ENCODE peak calls at places on chromosomes 6 and 20, in nine cellular contexts. One of them, this sample, is unnamed.
A peak's percentile ranks its signal among the peaks of the same experiment; 100 is the strongest.

GRCh38 chr6:25324076-25324762 is 45.0 kb downstream of the CARMIL1 start:
- DNase-seq in SJSA1: no peak
- DNase-seq in HCT116: no peak
- DNase-seq in right cardiac atrium: no peak
- DNase-seq in pancreas: no peak
- DNase-seq in A549: no peak
- DNase-seq in psoas muscle: no peak
- DNase-seq in upper lobe of right lung: no peak
- DNase-seq in ascending aorta: no peak
- DNase-seq in this sample: no peak

GRCh38 chr6:28531479-28532128 is 5.9 kb downstream of the GPX5 start:
- DNase-seq in SJSA1: no peak
- DNase-seq in psoas muscle: no peak
- DNase-seq in ascending aorta: no peak
- DNase-seq in right cardiac atrium: no peak
- DNase-seq in A549: no peak
- DNase-seq in pancreas: no peak
- DNase-seq in upper lobe of right lung: no peak
- DNase-seq in HCT116: no peak
- DNase-seq in this sample: no peak

GRCh38 chr6:4840169-4840568 is 64.0 kb downstream of the CDYL start:
- DNase-seq in SJSA1: no peak
- DNase-seq in A549: no peak
- DNase-seq in HCT116: no peak
- DNase-seq in ascending aorta: no peak
- DNase-seq in psoas muscle: no peak
- DNase-seq in right cardiac atrium: no peak
- DNase-seq in upper lobe of right lung: no peak
- DNase-seq in pancreas: no peak
- DNase-seq in this sample: no peak

GRCh38 chr6:3406928-3407809 is 49.7 kb downstream of the SLC22A23 start:
- DNase-seq in HCT116: no peak
- DNase-seq in ascending aorta: no peak
- DNase-seq in pancreas: no peak
- DNase-seq in upper lobe of right lung: no peak
- DNase-seq in A549: no peak
- DNase-seq in right cardiac atrium: no peak
- DNase-seq in psoas muscle: no peak
- DNase-seq in SJSA1: no peak
- DNase-seq in this sample: no peak

GRCh38 chr6:158514991-158515390 is 44.9 kb upstream of the TMEM181 start:
- DNase-seq in A549: no peak
- DNase-seq in SJSA1: peak; percentile 33
- DNase-seq in pancreas: no peak
- DNase-seq in psoas muscle: no peak
- DNase-seq in right cardiac atrium: no peak
- DNase-seq in upper lobe of right lung: no peak
- DNase-seq in HCT116: no peak
- DNase-seq in ascending aorta: no peak
- DNase-seq in this sample: no peak

GRCh38 chr20:56249244-56249955 is 868 bp downstream of the MC3R start:
- DNase-seq in right cardiac atrium: no peak
- DNase-seq in HCT116: peak; percentile 13
- DNase-seq in A549: peak; percentile 4
- DNase-seq in pancreas: no peak
- DNase-seq in psoas muscle: peak; percentile 46
- DNase-seq in upper lobe of right lung: no peak
- DNase-seq in SJSA1: no peak
- DNase-seq in ascending aorta: no peak
- DNase-seq in this sample: no peak

GRCh38 chr20:3686867-3687321 is 5.1 kb upstream of the ADAM33 start:
- DNase-seq in SJSA1: no peak
- DNase-seq in pancreas: no peak
- DNase-seq in upper lobe of right lung: no peak
- DNase-seq in right cardiac atrium: peak; percentile 90
- DNase-seq in A549: no peak
- DNase-seq in HCT116: no peak
- DNase-seq in psoas muscle: peak; percentile 91
- DNase-seq in ascending aorta: peak; percentile 93
- DNase-seq in this sample: no peak

GRCh38 chr6:11921017-11921438 is 91.1 kb upstream of the HIVEP1 start:
- DNase-seq in pancreas: no peak
- DNase-seq in A549: peak; percentile 59
- DNase-seq in SJSA1: peak; percentile 82
- DNase-seq in psoas muscle: peak; percentile 69
- DNase-seq in right cardiac atrium: peak; percentile 80
- DNase-seq in HCT116: peak; percentile 8
- DNase-seq in ascending aorta: peak; percentile 84
- DNase-seq in upper lobe of right lung: no peak
- DNase-seq in this sample: no peak

GRCh38 chr6:14452567-14453527 is 335.3 kb downstream of the CD83 start:
- DNase-seq in ascending aorta: no peak
- DNase-seq in A549: no peak
- DNase-seq in psoas muscle: no peak
- DNase-seq in HCT116: no peak
- DNase-seq in right cardiac atrium: no peak
- DNase-seq in SJSA1: no peak
- DNase-seq in upper lobe of right lung: no peak
- DNase-seq in pancreas: no peak
- DNase-seq in this sample: no peak

GRCh38 chr6:112086744-112087135 is 542 bp downstream of the TUBE1 start:
- DNase-seq in right cardiac atrium: no peak
- DNase-seq in ascending aorta: no peak
- DNase-seq in SJSA1: no peak
- DNase-seq in pancreas: no peak
- DNase-seq in HCT116: peak; percentile 34
- DNase-seq in upper lobe of right lung: no peak
- DNase-seq in A549: peak; percentile 53
- DNase-seq in psoas muscle: no peak
- DNase-seq in this sample: no peak

GRCh38 chr6:157798851-157799250 is 24.2 kb upstream of the SNX9 start:
- DNase-seq in pancreas: no peak
- DNase-seq in right cardiac atrium: no peak
- DNase-seq in A549: no peak
- DNase-seq in HCT116: no peak
- DNase-seq in ascending aorta: no peak
- DNase-seq in psoas muscle: no peak
- DNase-seq in SJSA1: no peak
- DNase-seq in upper lobe of right lung: no peak
- DNase-seq in this sample: no peak

GRCh38 chr20:2538931-2539330 is 2.6 kb downstream of the TMC2 start:
- DNase-seq in HCT116: no peak
- DNase-seq in pancreas: no peak
- DNase-seq in ascending aorta: no peak
- DNase-seq in upper lobe of right lung: no peak
- DNase-seq in psoas muscle: no peak
- DNase-seq in A549: no peak
- DNase-seq in SJSA1: no peak
- DNase-seq in right cardiac atrium: no peak
- DNase-seq in this sample: no peak

GRCh38 chr6:5695260-5696245 is 311.2 kb downstream of the NRN1 start:
- DNase-seq in right cardiac atrium: no peak
- DNase-seq in upper lobe of right lung: no peak
- DNase-seq in A549: no peak
- DNase-seq in HCT116: no peak
- DNase-seq in psoas muscle: no peak
- DNase-seq in ascending aorta: no peak
- DNase-seq in SJSA1: peak; percentile 69
- DNase-seq in pancreas: no peak
- DNase-seq in this sample: no peak

GRCh38 chr6:113122060-113122459 is 735.1 kb upstream of the MARCKS start:
- DNase-seq in upper lobe of right lung: no peak
- DNase-seq in ascending aorta: no peak
- DNase-seq in A549: peak; percentile 46
- DNase-seq in SJSA1: peak; percentile 88
- DNase-seq in right cardiac atrium: no peak
- DNase-seq in HCT116: peak; percentile 73
- DNase-seq in pancreas: no peak
- DNase-seq in psoas muscle: no peak
- DNase-seq in this sample: no peak

GRCh38 chr20:37053230-37053950 is 42.4 kb downstream of the RBL1 start:
- DNase-seq in psoas muscle: no peak
- DNase-seq in ascending aorta: no peak
- DNase-seq in HCT116: no peak
- DNase-seq in A549: no peak
- DNase-seq in upper lobe of right lung: no peak
- DNase-seq in pancreas: no peak
- DNase-seq in right cardiac atrium: no peak
- DNase-seq in SJSA1: no peak
- DNase-seq in this sample: no peak

GRCh38 chr6:53956068-53956711 is 155.1 kb upstream of the MLIP start:
- DNase-seq in HCT116: peak; percentile 72
- DNase-seq in right cardiac atrium: peak; percentile 85
- DNase-seq in A549: peak; percentile 56
- DNase-seq in upper lobe of right lung: peak; percentile 83
- DNase-seq in pancreas: peak; percentile 60
- DNase-seq in SJSA1: peak; percentile 59
- DNase-seq in ascending aorta: peak; percentile 81
- DNase-seq in psoas muscle: peak; percentile 36
- DNase-seq in this sample: peak; percentile 67

GRCh38 chr6:160282444-160282843 is 23.8 kb upstream of the SLC22A2 start:
- DNase-seq in ascending aorta: no peak
- DNase-seq in pancreas: no peak
- DNase-seq in right cardiac atrium: no peak
- DNase-seq in psoas muscle: no peak
- DNase-seq in upper lobe of right lung: no peak
- DNase-seq in HCT116: no peak
- DNase-seq in A549: no peak
- DNase-seq in SJSA1: no peak
- DNase-seq in this sample: no peak

GRCh38 chr20:34093895-34094294 is 18.1 kb downstream of the EIF2S2 start:
- DNase-seq in HCT116: no peak
- DNase-seq in SJSA1: no peak
- DNase-seq in A549: no peak
- DNase-seq in upper lobe of right lung: no peak
- DNase-seq in right cardiac atrium: no peak
- DNase-seq in ascending aorta: no peak
- DNase-seq in pancreas: no peak
- DNase-seq in psoas muscle: no peak
- DNase-seq in this sample: no peak

GRCh38 chr6:166494757-166495486 is 91.6 kb downstream of the RAMACL start:
- DNase-seq in pancreas: no peak
- DNase-seq in upper lobe of right lung: no peak
- DNase-seq in HCT116: no peak
- DNase-seq in A549: no peak
- DNase-seq in right cardiac atrium: no peak
- DNase-seq in ascending aorta: no peak
- DNase-seq in SJSA1: no peak
- DNase-seq in psoas muscle: no peak
- DNase-seq in this sample: no peak

GRCh38 chr6:30135147-30135546 is 793 bp upstream of the TRIM40 start:
- DNase-seq in right cardiac atrium: no peak
- DNase-seq in psoas muscle: no peak
- DNase-seq in HCT116: no peak
- DNase-seq in upper lobe of right lung: no peak
- DNase-seq in SJSA1: no peak
- DNase-seq in ascending aorta: no peak
- DNase-seq in pancreas: no peak
- DNase-seq in A549: no peak
- DNase-seq in this sample: no peak

GRCh38 chr6:30136570-30137286 is 788 bp downstream of the TRIM40 start:
- DNase-seq in HCT116: no peak
- DNase-seq in SJSA1: no peak
- DNase-seq in psoas muscle: no peak
- DNase-seq in pancreas: no peak
- DNase-seq in A549: no peak
- DNase-seq in ascending aorta: no peak
- DNase-seq in upper lobe of right lung: no peak
- DNase-seq in right cardiac atrium: no peak
- DNase-seq in this sample: no peak

GRCh38 chr6:30131947-30132497 is 3.9 kb upstream of the TRIM40 start:
- DNase-seq in right cardiac atrium: no peak
- DNase-seq in upper lobe of right lung: no peak
- DNase-seq in HCT116: no peak
- DNase-seq in A549: no peak
- DNase-seq in psoas muscle: no peak
- DNase-seq in SJSA1: no peak
- DNase-seq in pancreas: no peak
- DNase-seq in ascending aorta: no peak
- DNase-seq in this sample: no peak

GRCh38 chr6:30130887-30131862 is 4.8 kb upstream of the TRIM40 start:
- DNase-seq in HCT116: peak; percentile 76
- DNase-seq in pancreas: peak; percentile 62
- DNase-seq in upper lobe of right lung: peak; percentile 68
- DNase-seq in SJSA1: peak; percentile 73
- DNase-seq in right cardiac atrium: peak; percentile 62
- DNase-seq in ascending aorta: peak; percentile 80
- DNase-seq in A549: peak; percentile 82
- DNase-seq in psoas muscle: peak; percentile 58
- DNase-seq in this sample: peak; percentile 63

GRCh38 chr6:30135757-30136156 is at the start of gene TRIM40:
- DNase-seq in A549: no peak
- DNase-seq in pancreas: no peak
- DNase-seq in SJSA1: no peak
- DNase-seq in psoas muscle: no peak
- DNase-seq in ascending aorta: no peak
- DNase-seq in upper lobe of right lung: no peak
- DNase-seq in HCT116: no peak
- DNase-seq in right cardiac atrium: no peak
- DNase-seq in this sample: no peak
- H3K4me3 ChIP-seq in A549: no peak within 1 kb of the TSS
- H3K4me3 ChIP-seq in pancreas: no peak within 1 kb of the TSS
- H3K4me3 ChIP-seq in SJSA1: no peak within 1 kb of the TSS
- H3K4me3 ChIP-seq in psoas muscle: no peak within 1 kb of the TSS
- H3K4me3 ChIP-seq in ascending aorta: no peak within 1 kb of the TSS
- H3K4me3 ChIP-seq in upper lobe of right lung: no peak within 1 kb of the TSS
- H3K4me3 ChIP-seq in HCT116: no peak within 1 kb of the TSS
- H3K4me3 ChIP-seq in right cardiac atrium: no peak within 1 kb of the TSS
- H3K4me3 ChIP-seq in this sample: no peak within 1 kb of the TSS

GRCh38 chr6:6858533-6858982 is 249.2 kb upstream of the RREB1 start:
- DNase-seq in right cardiac atrium: no peak
- DNase-seq in psoas muscle: no peak
- DNase-seq in A549: no peak
- DNase-seq in HCT116: no peak
- DNase-seq in pancreas: no peak
- DNase-seq in SJSA1: no peak
- DNase-seq in upper lobe of right lung: no peak
- DNase-seq in ascending aorta: no peak
- DNase-seq in this sample: no peak
- H3K27ac ChIP-seq in right cardiac atrium: no peak overlapping the region
- H3K27ac ChIP-seq in psoas muscle: no peak overlapping the region
- H3K27ac ChIP-seq in A549: no peak overlapping the region
- H3K27ac ChIP-seq in HCT116: no peak overlapping the region
- H3K27ac ChIP-seq in pancreas: no peak overlapping the region
- H3K27ac ChIP-seq in SJSA1: no peak overlapping the region
- H3K27ac ChIP-seq in upper lobe of right lung: peak overlapping the region; percentile 53
- H3K27ac ChIP-seq in ascending aorta: no peak overlapping the region
- H3K27ac ChIP-seq in this sample: peak overlapping the region; percentile 85

GRCh38 chr6:108156938-108157233 is 8.9 kb upstream of the NR2E1 start:
- DNase-seq in HCT116: no peak
- DNase-seq in upper lobe of right lung: no peak
- DNase-seq in ascending aorta: peak; percentile 7
- DNase-seq in right cardiac atrium: no peak
- DNase-seq in A549: no peak
- DNase-seq in pancreas: no peak
- DNase-seq in SJSA1: no peak
- DNase-seq in psoas muscle: no peak
- DNase-seq in this sample: no peak
- H3K4me3 ChIP-seq in HCT116: no peak overlapping the region
- H3K4me3 ChIP-seq in upper lobe of right lung: no peak overlapping the region
- H3K4me3 ChIP-seq in ascending aorta: peak overlapping the region; percentile 41
- H3K4me3 ChIP-seq in right cardiac atrium: no peak overlapping the region
- H3K4me3 ChIP-seq in A549: no peak overlapping the region
- H3K4me3 ChIP-seq in pancreas: peak overlapping the region; percentile 33
- H3K4me3 ChIP-seq in SJSA1: no peak overlapping the region
- H3K4me3 ChIP-seq in psoas muscle: no peak overlapping the region
- H3K4me3 ChIP-seq in this sample: no peak overlapping the region

GRCh38 chr6:36444470-36444869 is 1.7 kb downstream of the KCTD20 start:
- DNase-seq in pancreas: no peak
- DNase-seq in HCT116: no peak
- DNase-seq in ascending aorta: no peak
- DNase-seq in A549: no peak
- DNase-seq in psoas muscle: no peak
- DNase-seq in upper lobe of right lung: no peak
- DNase-seq in right cardiac atrium: no peak
- DNase-seq in SJSA1: no peak
- DNase-seq in this sample: no peak
- H3K27ac ChIP-seq in pancreas: no peak overlapping the region
- H3K27ac ChIP-seq in HCT116: peak overlapping the region; percentile 96
- H3K27ac ChIP-seq in ascending aorta: peak overlapping the region; percentile 97
- H3K27ac ChIP-seq in A549: no peak overlapping the region
- H3K27ac ChIP-seq in psoas muscle: peak overlapping the region; percentile 95
- H3K27ac ChIP-seq in upper lobe of right lung: peak overlapping the region; percentile 94
- H3K27ac ChIP-seq in right cardiac atrium: peak overlapping the region; percentile 75
- H3K27ac ChIP-seq in SJSA1: peak overlapping the region; percentile 10
- H3K27ac ChIP-seq in this sample: peak overlapping the region; percentile 97